ENCODE peak calls at places on chromosomes 16 and 17, in four cellular contexts. C is hepatic stellate cell; K is naive thymus-derived CD4-positive, alpha-beta T cell; H is C1 segment of cervical spinal cord. T is an unnamed sample.

GRCh38 chr17:49946964-49947584 is 21.9 kb upstream of the DLX4 start:
- DNase-seq in K (no peak), C (no peak), H (no peak), T (no peak)

GRCh38 chr17:14340968-14341412 is 40.1 kb downstream of the HS3ST3B1 start:
- DNase-seq in C (no peak), K (no peak), H (no peak), T (no peak)

GRCh38 chr17:81238490-81238814 is 403 bp downstream of the TEPSIN start:
- DNase-seq in C (peak), K (no peak), H (no peak), T (no peak)

GRCh38 chr17:41654134-41654907 is 29.9 kb upstream of the KRT17 start:
- DNase-seq in C (no peak), H (no peak), K (no peak), T (no peak)

GRCh38 chr16:89924298-89924924 is 1.3 kb downstream of the TUBB3 start:
- DNase-seq in C (no peak), K (no peak), H (peak), T (peak)

GRCh38 chr16:19555938-19556778 is 655 bp downstream of the VPS35L start:
- DNase-seq in C (peak), H (no peak), K (no peak), T (peak)

GRCh38 chr16:68064791-68065365 is 20.3 kb upstream of the NFATC3 start:
- DNase-seq in C (peak), K (peak), H (peak), T (peak)

GRCh38 chr17:38879878-38880727 is 10.2 kb downstream of the LASP1 start:
- DNase-seq in C (peak), K (no peak), H (no peak), T (no peak)

GRCh38 chr17:75604034-75604695 is 16.6 kb downstream of the MYO15B start:
- DNase-seq in H (no peak), K (no peak), C (no peak), T (no peak)

GRCh38 chr17:382644-383533 is 30.3 kb upstream of the RPH3AL start:
- DNase-seq in H (no peak), C (peak), K (no peak), T (no peak)

GRCh38 chr17:81230043-81230820 is 7.5 kb upstream of the CEP131 start:
- DNase-seq in K (no peak), H (no peak), C (no peak), T (no peak)

GRCh38 chr17:63295288-63295687 is 150.8 kb downstream of the CYB561 start:
- DNase-seq in C (no peak), H (no peak), K (no peak), T (no peak)

GRCh38 chr16:19680972-19681371 is 37.1 kb downstream of the KNOP1 start:
- DNase-seq in K (no peak), C (no peak), H (no peak), T (no peak)

GRCh38 chr16:67767953-67768352 is 38.4 kb downstream of the RANBP10 start:
- DNase-seq in K (no peak), C (peak), H (no peak), T (no peak)

GRCh38 chr17:55319933-55320593 is 55.3 kb downstream of the HLF start:
- DNase-seq in H (no peak), C (no peak), K (no peak), T (no peak)

GRCh38 chr17:7951143-7951792 is 19.3 kb downstream of the CNTROB start:
- DNase-seq in H (no peak), C (no peak), K (no peak), T (peak)

GRCh38 chr16:89923640-89924297 is 627 bp downstream of the TUBB3 start:
- DNase-seq in H (no peak), C (no peak), K (no peak), T (no peak)

GRCh38 chr16:71626018-71626857 is at the start of gene MARVELD3:
- DNase-seq in K (no peak), H (no peak), C (no peak), T (peak)

GRCh38 chr16:77431131-77431670 is 3.6 kb downstream of the ADAMTS18 start:
- DNase-seq in C (no peak), K (no peak), H (no peak), T (no peak)

GRCh38 chr16:1920727-1921155 is 2.5 kb upstream of the HS3ST6 start:
- DNase-seq in K (no peak), H (no peak), C (no peak), T (peak)

GRCh38 chr17:4033751-4034251 is 69.6 kb upstream of the ATP2A3 start:
- DNase-seq in C (no peak), H (no peak), K (no peak), T (no peak)

GRCh38 chr17:15270628-15271381 is 5.7 kb upstream of the PMP22 start:
- DNase-seq in C (no peak), H (no peak), K (no peak), T (no peak)

GRCh38 chr16:79638386-79639106 is 38.0 kb upstream of the MAF start:
- DNase-seq in K (no peak), H (no peak), C (no peak), T (no peak)

GRCh38 chr16:4663756-4664465 is 29.5 kb upstream of the NUDT16L1 start:
- DNase-seq in C (no peak), H (peak), K (no peak), T (peak)

GRCh38 chr16:84836234-84836647 is 16.5 kb downstream of the CRISPLD2 start:
- DNase-seq in C (peak), H (no peak), K (no peak), T (no peak)

GRCh38 chr16:49491736-49492089 is 118.1 kb downstream of the C16orf78 start:
- DNase-seq in H (no peak), K (no peak), C (peak), T (no peak)

GRCh38 chr16:81517630-81518438 is 73.2 kb downstream of the CMIP start:
- DNase-seq in K (no peak), H (no peak), C (peak), T (no peak)

GRCh38 chr17:78664476-78665384 is 87.5 kb upstream of the DNAH17 start:
- DNase-seq in H (no peak), K (no peak), C (no peak), T (no peak)